ENCODE peak calls at places on chromosomes 7 and 10, in five cellular contexts. S, M, C, J and I are unnamed samples.
A peak's percentile ranks its signal among the peaks of the same experiment; 100 is the strongest.

GRCh38 chr7:99296471-99296870 is 23.8 kb downstream of the MYH16 start:
- DNase-seq in M (no peak), J (no peak), S (no peak), C (no peak), I (no peak)

GRCh38 chr7:131341690-131342089 is 14.0 kb downstream of the MKLN1 start:
- DNase-seq in J (no peak), C (no peak), M (no peak), S (no peak), I (no peak)

GRCh38 chr7:86479144-86479543 is 164.6 kb upstream of the GRM3 start:
- DNase-seq in S (no peak), M (no peak), J (no peak), C (no peak), I (no peak)

GRCh38 chr7:98265841-98266271 is 13.8 kb upstream of the TECPR1 start:
- DNase-seq in M (no peak), J (no peak), S (no peak), C (no peak), I (no peak)

GRCh38 chr10:58577394-58577793 is 64.7 kb downstream of the BICC1 start:
- DNase-seq in C (no peak), M (no peak), S (peak; percentile 41), J (no peak), I (no peak)

GRCh38 chr10:15541376-15541775 is 170.3 kb upstream of the FAM171A1 start:
- DNase-seq in M (no peak), J (no peak), C (no peak), S (no peak), I (no peak)

GRCh38 chr10:123252779-123253178 is 98.6 kb downstream of the BUB3 start:
- DNase-seq in M (no peak), J (no peak), C (no peak), S (no peak), I (no peak)

GRCh38 chr7:106180721-106181120 is 68.6 kb upstream of the SYPL1 start:
- DNase-seq in C (no peak), M (no peak), J (no peak), S (no peak), I (no peak)

GRCh38 chr7:47967123-47967522 is 12.3 kb downstream of the HUS1 start:
- DNase-seq in M (no peak), C (no peak), J (no peak), S (no peak), I (no peak)

GRCh38 chr7:118349604-118350003 is 125.1 kb downstream of the ANKRD7 start:
- DNase-seq in M (no peak), C (no peak), J (no peak), S (no peak), I (no peak)

GRCh38 chr10:113657544-113657943 is 6.3 kb downstream of the NRAP start:
- DNase-seq in S (no peak), C (no peak), M (no peak), J (no peak), I (no peak)

GRCh38 chr7:139169816-139170215 is 60.3 kb upstream of the ZC3HAV1 start:
- DNase-seq in C (no peak), M (no peak), J (no peak), S (no peak), I (no peak)
- TF ChIP-seq CTCF in C (no peak), M (no peak), J (no peak), S (no peak), I (no peak)

DNA sequence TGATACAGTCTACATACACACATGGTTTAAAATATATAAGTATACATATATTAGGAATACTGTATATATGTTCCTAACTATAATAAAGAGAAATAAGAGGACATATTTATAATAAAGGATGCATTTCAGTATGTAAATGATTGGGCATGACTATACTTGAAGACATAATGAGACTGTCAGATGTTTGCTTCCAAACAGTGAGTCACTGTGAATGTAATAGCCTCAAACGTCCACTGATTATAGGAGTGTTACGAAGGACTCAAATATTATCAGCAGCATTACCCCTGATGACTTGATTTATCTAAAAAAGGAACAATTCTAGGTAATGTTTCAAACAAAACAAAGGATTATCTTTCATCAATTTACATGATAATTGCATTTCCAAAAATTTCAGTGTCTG is 39.9 kb upstream of the NRBF2 start:
- DNase-seq in M (no peak), J (no peak), C (no peak), S (peak; percentile 30), I (no peak)
- TF ChIP-seq CTCF in M (no peak), J (no peak), C (no peak), S (no peak), I (no peak)

GRCh38 chr10:124534821-124535601 is 73.4 kb downstream of the LHPP start:
- DNase-seq in S (no peak), J (no peak), M (no peak), C (no peak), I (no peak)

GRCh38 chr10:124535731-124536495 is 74.3 kb downstream of the LHPP start:
- DNase-seq in J (no peak), M (no peak), C (no peak), S (no peak), I (no peak)

GRCh38 chr10:124533266-124533665 is 71.6 kb downstream of the LHPP start:
- DNase-seq in C (no peak), J (no peak), M (no peak), S (no peak), I (no peak)

GRCh38 chr10:124532788-124533187 is 71.2 kb downstream of the LHPP start:
- DNase-seq in S (no peak), C (no peak), M (no peak), J (no peak), I (no peak)

DNA sequence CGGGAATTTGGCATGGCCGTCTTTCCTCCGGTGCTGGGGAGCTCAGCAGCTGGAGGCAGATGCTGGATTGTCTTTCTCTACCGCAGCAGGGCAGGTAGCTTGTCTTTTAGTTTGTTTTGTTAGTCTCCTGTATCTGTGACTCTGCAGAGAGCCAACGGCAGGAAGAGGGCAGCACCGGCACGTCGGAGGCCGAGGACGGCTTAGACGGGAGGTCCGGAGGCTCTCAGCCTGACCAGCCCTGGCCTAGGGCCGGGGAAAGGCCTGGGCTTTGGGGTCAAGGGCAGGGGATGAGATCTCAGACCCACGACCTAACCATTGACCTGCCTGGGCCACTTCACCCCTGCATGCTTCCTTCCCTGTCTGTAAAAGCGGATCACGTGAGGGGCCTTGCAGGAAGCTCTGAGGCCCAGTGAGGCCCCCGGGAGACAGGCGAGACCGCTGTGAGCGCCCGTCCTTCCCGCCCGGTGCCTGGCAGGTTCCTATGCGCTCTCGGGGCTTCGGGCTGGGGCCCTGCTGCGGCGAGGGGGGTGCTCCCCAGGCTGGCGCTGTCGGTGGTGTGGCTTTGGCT is 72.7 kb downstream of the LHPP start:
- DNase-seq in J (no peak), S (no peak), C (no peak), M (peak; percentile 64), I (no peak)
- TF ChIP-seq CTCF in J (peak; percentile 37), S (no peak), C (peak; percentile 49), M (peak; percentile 81), I (no peak)

GRCh38 chr7:115478426-115478825 is 552.1 kb downstream of the TFEC start:
- DNase-seq in M (no peak), C (no peak), J (no peak), S (no peak), I (no peak)

GRCh38 chr7:115475206-115475605 is 553.3 kb downstream of the MDFIC start:
- DNase-seq in C (no peak), M (no peak), S (no peak), J (no peak), I (no peak)

GRCh38 chr7:115477193-115477651 is 553.3 kb downstream of the TFEC start:
- DNase-seq in M (no peak), S (no peak), J (no peak), C (no peak), I (no peak)

GRCh38 chr7:115476666-115477065 is 553.9 kb downstream of the TFEC start:
- DNase-seq in J (no peak), C (no peak), M (no peak), S (no peak), I (no peak)

GRCh38 chr7:115475774-115476407 is 554.0 kb downstream of the MDFIC start:
- DNase-seq in S (no peak), C (no peak), M (no peak), J (no peak), I (no peak)
- TF ChIP-seq CTCF in S (no peak), C (no peak), M (no peak), J (no peak), I (no peak)

GRCh38 chr10:43682956-43683355 is 34.3 kb upstream of the ZNF32 start:
- DNase-seq in C (no peak), M (no peak), S (no peak), J (no peak), I (no peak)

GRCh38 chr10:43685744-43686143 is 37.1 kb upstream of the ZNF32 start:
- DNase-seq in S (no peak), M (no peak), J (no peak), C (no peak), I (no peak)

GRCh38 chr10:43684198-43684559 is 35.5 kb upstream of the ZNF32 start:
- DNase-seq in S (no peak), J (no peak), M (no peak), C (no peak), I (no peak)

GRCh38 chr10:43681721-43682120 is 33.0 kb upstream of the ZNF32 start:
- DNase-seq in S (no peak), M (no peak), C (no peak), J (no peak), I (no peak)

GRCh38 chr10:43683451-43684197 is 34.9 kb upstream of the ZNF32 start:
- DNase-seq in M (no peak), C (no peak), S (no peak), J (peak; percentile 9), I (no peak)
- TF ChIP-seq CTCF in M (no peak), C (peak; percentile 52), S (peak; percentile 12), J (peak; percentile 47), I (no peak)

DNA sequence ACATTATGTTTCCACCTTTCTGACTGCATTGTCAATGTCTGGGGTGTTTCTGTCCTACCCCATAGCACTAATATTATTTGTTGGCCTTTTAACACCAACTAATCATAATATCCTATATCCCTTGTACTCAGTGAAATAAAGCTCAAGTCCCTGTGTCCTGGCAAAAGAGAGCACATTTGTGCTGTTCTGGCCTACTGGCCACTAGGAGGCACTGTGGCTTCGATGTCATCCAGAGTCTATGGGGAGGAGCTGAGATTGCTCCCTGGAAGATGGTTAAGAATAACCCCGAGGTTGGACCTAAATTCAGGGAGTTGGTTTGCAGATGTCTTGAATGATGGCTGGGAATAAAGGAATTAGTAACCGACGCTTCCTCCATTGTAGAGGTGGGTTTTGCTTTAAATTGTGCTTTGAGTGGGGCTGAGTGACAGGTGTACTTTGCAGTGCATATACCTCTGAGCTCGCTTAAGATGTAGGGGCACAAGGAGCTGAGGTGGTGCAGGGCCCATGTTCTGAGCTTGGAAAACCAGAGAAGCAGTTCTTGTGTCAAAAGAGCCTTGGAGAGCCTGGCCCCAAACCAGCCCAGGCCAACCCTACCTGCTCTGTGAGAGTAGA is 191.2 kb upstream of the PRSS1 start:
- DNase-seq in M (no peak), J (peak; percentile 75), C (peak; percentile 49), S (peak; percentile 78), I (no peak)
- TF ChIP-seq CTCF in M (peak; percentile 26), J (peak; percentile 99), C (peak; percentile 75), S (peak; percentile 59), I (peak; percentile 38)

GRCh38 chr10:2012209-2012608 is 274.9 kb upstream of the ADARB2 start:
- DNase-seq in S (no peak), C (no peak), M (no peak), J (no peak), I (no peak)
- TF ChIP-seq CTCF in S (no peak), C (no peak), M (no peak), J (no peak), I (no peak)

GRCh38 chr10:49161411-49161997 is 26.7 kb downstream of the TMEM273 start:
- DNase-seq in M (peak; percentile 30), S (peak; percentile 55), J (no peak), C (no peak), I (no peak)
- TF ChIP-seq CTCF in M (peak; percentile 66), S (no peak), J (no peak), C (no peak), I (peak; percentile 13)